ENCODE peak calls at places on chromosomes 16 and 17, in four cellular contexts. G is cardiac muscle cell, L is testis, J is neural progenitor cell. B is an unnamed sample. For H3K36me3, the result is how much of the 10 kb centered on the place peaks cover.

GRCh38 chr17:35089846-35090193 is 26.3 kb upstream of the RFFL start:
- DNase-seq in L (peak), G (peak), J (peak), B (peak)

GRCh38 chr17:73083432-73083831 is 9.1 kb downstream of the SLC39A11 start:
- DNase-seq in G (no peak), J (no peak), L (no peak), B (no peak)

GRCh38 chr16:24883714-24884151 is 38.0 kb downstream of the SLC5A11 start:
- DNase-seq in J (no peak), L (peak), G (no peak), B (no peak)

GRCh38 chr16:87060026-87060986 is 256.9 kb downstream of the C16orf95 start:
- DNase-seq in G (peak), L (no peak), J (peak), B (no peak)

GRCh38 chr16:1333149-1333812 is at the start of gene BAIAP3:
- DNase-seq in L (peak), J (peak), G (peak), B (no peak)

GRCh38 chr17:55056530-55056929 is 88.0 kb downstream of the STXBP4 start:
- DNase-seq in G (peak), L (no peak), J (no peak), B (peak)

GRCh38 chr16:67235816-67236547 is 9.1 kb downstream of the TMEM208 start:
- DNase-seq in J (no peak), G (no peak), L (no peak), B (no peak)

GRCh38 chr16:35752012-35752772 is 2292.8 kb downstream of the TP53TG3F start:
- DNase-seq in L (no peak), J (no peak), G (no peak), B (no peak)

GRCh38 chr16:24816688-24817087 is 29.1 kb upstream of the SLC5A11 start:
- DNase-seq in G (no peak), J (no peak), L (no peak), B (no peak)

GRCh38 chr17:79955167-79955549 is 80.5 kb downstream of the TBC1D16 start:
- DNase-seq in G (no peak), L (no peak), J (no peak), B (no peak)

GRCh38 chr17:51298508-51299371 is 38.4 kb downstream of the UTP18 start:
- DNase-seq in J (peak), G (peak), L (no peak), B (peak)

GRCh38 chr16:54594646-54595381 is 308.2 kb upstream of the IRX3 start:
- DNase-seq in J (peak), L (no peak), G (no peak), B (no peak)

GRCh38 chr17:55737976-55738501 is 12.8 kb upstream of the PCTP start:
- DNase-seq in G (no peak), J (no peak), L (no peak), B (no peak)

GRCh38 chr16:80019395-80019794 is 418.9 kb upstream of the MAF start:
- DNase-seq in G (no peak), L (no peak), J (no peak), B (no peak)

GRCh38 chr17:51733166-51733565 is 425.3 kb downstream of the CA10 start:
- DNase-seq in L (no peak), G (no peak), J (peak), B (no peak)

GRCh38 chr17:14302421-14303099 is 1.7 kb downstream of the HS3ST3B1 start:
- DNase-seq in L (peak), J (peak), G (peak), B (peak)

GRCh38 chr17:14805348-14805747 is 459.8 kb downstream of the PMP22 start:
- DNase-seq in G (peak), L (no peak), J (peak), B (no peak)

GRCh38 chr17:8799001-8799850 is at the start of gene MFSD6L:
- DNase-seq in G (peak), L (no peak), J (peak), B (no peak)

GRCh38 chr16:31706318-31706717 is 167.3 kb upstream of the ZNF267 start:
- DNase-seq in G (no peak), L (no peak), J (no peak), B (no peak)

GRCh38 chr16:67883872-67884261 is 818 bp upstream of the NRN1L start:
- DNase-seq in G (peak), J (peak), L (peak), B (no peak)

GRCh38 chr17:73291260-73291801 is 20.5 kb downstream of the CDC42EP4 start:
- DNase-seq in L (no peak), G (peak), J (no peak), B (peak)

GRCh38 chr17:55265434-55266021 is 768 bp downstream of the HLF start:
- DNase-seq in L (peak), J (peak), G (peak), B (no peak)

GRCh38 chr17:17834974-17835373 is 1.8 kb downstream of the SREBF1 start:
- DNase-seq in G (no peak), L (no peak), J (no peak), B (no peak)

GRCh38 chr16:68422396-68422964 is 25.8 kb downstream of the SMPD3 start:
- DNase-seq in J (no peak), L (no peak), G (no peak), B (no peak)

GRCh38 chr16:51773051-51773450 is 622.0 kb upstream of the SALL1 start:
- DNase-seq in L (no peak), G (no peak), J (no peak), B (no peak)

GRCh38 chr16:80924372-80924978 is 82.2 kb downstream of the CMC2 start:
- DNase-seq in L (peak), J (peak), G (peak), B (peak)

GRCh38 chr17:50764860-50765259 is 2.5 kb downstream of the ANKRD40CL start:
- DNase-seq in L (no peak), G (no peak), J (no peak), B (no peak)

GRCh38 chr16:85607331-85607765 is 5.8 kb upstream of the GSE1 start:
- DNase-seq in L (no peak), G (peak), J (peak), B (no peak)

GRCh38 chr17:42667088-42667951 is 8.2 kb downstream of the TUBG2 start:
- DNase-seq in J (no peak), L (no peak), G (peak), B (peak)

GRCh38 chr17:33396818-33397217 is 103.7 kb upstream of the ASIC2 start:
- DNase-seq in G (no peak), J (no peak), L (no peak), B (peak)

GRCh38 chr17:10754109-10754508 is 24.3 kb upstream of the TMEM220 start:
- DNase-seq in G (peak), L (peak), J (peak), B (peak)

GRCh38 chr16:7051586-7052349 is 280.9 kb upstream of the RBFOX1 start:
- DNase-seq in J (no peak), L (no peak), G (no peak), B (no peak)

GRCh38 chr16:20865420-20866126 is 34.6 kb downstream of the DCUN1D3 start:
- DNase-seq in G (no peak), J (no peak), L (no peak), B (peak)

GRCh38 chr16:3158498-3159314 is 23.9 kb downstream of the ZNF213 start:
- DNase-seq in L (peak), G (peak), J (peak), B (peak)

GRCh38 chr17:30433514-30433913 is 43.7 kb upstream of the GOSR1 start:
- DNase-seq in J (no peak), G (peak), L (no peak), B (peak)

GRCh38 chr17:28968914-28969295 is 17.6 kb upstream of the PHF12 start:
- DNase-seq in J (no peak), G (no peak), L (no peak), B (no peak)
- H3K4me3 ChIP-seq in J (peak), G (no peak), L (no peak), B (no peak)

GRCh38 chr17:37276475-37276874 is 99.3 kb upstream of the C17orf78 start:
- DNase-seq in J (no peak), G (no peak), L (no peak), B (peak)

GRCh38 chr17:37273419-37274051 is 102.2 kb upstream of the C17orf78 start:
- DNase-seq in L (no peak), J (peak), G (peak), B (peak)

GRCh38 chr17:37278247-37278894 is 97.4 kb upstream of the C17orf78 start:
- DNase-seq in J (no peak), L (no peak), G (no peak), B (peak)

DNA sequence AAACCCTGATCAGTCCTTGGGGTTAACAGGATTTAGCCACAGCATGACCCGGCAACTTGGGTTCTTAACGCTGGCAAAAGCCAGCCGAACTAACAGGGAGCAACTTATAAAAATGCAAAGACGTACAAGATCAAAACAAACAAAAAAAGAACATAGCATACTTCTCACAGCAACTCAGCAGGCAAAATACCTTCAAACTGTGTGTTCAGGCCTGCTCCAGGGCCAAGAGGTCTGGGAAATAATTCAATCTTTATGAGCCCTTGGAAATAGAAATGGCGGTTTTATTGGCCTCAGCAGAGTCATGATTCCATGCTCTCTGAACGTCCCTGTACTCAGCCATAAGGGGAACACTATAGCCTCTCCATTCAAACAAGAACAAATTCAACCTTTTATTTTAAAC is 101.4 kb upstream of the C17orf78 start:
- DNase-seq in G (no peak), L (no peak), J (no peak), B (no peak)
- H3K36me3 ChIP-seq in G (under half), L (under half), J (under half), B (under half)

GRCh38 chr17:65799454-65799853 is 238.0 kb upstream of the AXIN2 start:
- DNase-seq in G (no peak), L (no peak), J (no peak), B (no peak)

GRCh38 chr17:65797101-65797500 is 235.7 kb upstream of the AXIN2 start:
- DNase-seq in G (no peak), L (no peak), J (no peak), B (no peak)

GRCh38 chr17:65800655-65801054 is 239.2 kb upstream of the AXIN2 start:
- DNase-seq in J (no peak), L (no peak), G (no peak), B (no peak)

GRCh38 chr17:65799869-65800268 is 238.4 kb upstream of the AXIN2 start:
- DNase-seq in G (no peak), J (no peak), L (no peak), B (no peak)

GRCh38 chr17:65797809-65798208 is 236.4 kb upstream of the AXIN2 start:
- DNase-seq in G (peak), L (no peak), J (peak), B (no peak)
- TF ChIP-seq CTCF in G (peak), L (no peak), J (peak), B (peak)

DNA sequence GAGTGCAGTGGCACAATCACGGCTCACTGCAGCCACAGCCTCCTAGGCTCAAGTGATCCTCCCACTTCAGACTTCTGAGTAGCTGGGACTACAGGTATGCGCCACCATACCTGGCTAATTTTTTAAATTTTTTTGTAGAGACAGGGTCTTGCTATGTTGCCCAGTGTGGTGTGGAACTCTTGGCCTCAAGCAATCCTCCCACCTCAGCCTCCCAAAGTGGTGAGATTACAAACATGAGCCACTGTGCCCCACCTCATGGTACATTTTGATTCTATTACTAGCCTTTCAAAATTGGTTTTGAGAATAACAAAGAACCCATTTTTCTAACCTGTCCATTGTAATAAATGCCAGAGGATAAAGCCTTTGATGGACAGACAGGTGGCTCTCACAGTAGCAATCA is 1.4 kb downstream of the CCDC43 start:
- DNase-seq in L (no peak), J (no peak), G (no peak), B (no peak)
- H3K4me3 ChIP-seq in L (no peak), J (peak), G (no peak), B (no peak)

GRCh38 chr16:16012144-16012543 is 62.7 kb downstream of the ABCC1 start:
- DNase-seq in J (no peak), L (no peak), G (no peak), B (no peak)

GRCh38 chr16:16015849-16016248 is 66.4 kb downstream of the ABCC1 start:
- DNase-seq in J (no peak), L (no peak), G (no peak), B (no peak)

GRCh38 chr16:16016388-16016964 is 67.1 kb downstream of the ABCC1 start:
- DNase-seq in G (no peak), J (no peak), L (no peak), B (no peak)

GRCh38 chr16:16014329-16015224 is 65.2 kb downstream of the ABCC1 start:
- DNase-seq in G (peak), J (no peak), L (peak), B (no peak)

GRCh38 chr16:16013812-16014211 is 64.4 kb downstream of the ABCC1 start:
- DNase-seq in L (no peak), J (no peak), G (no peak), B (no peak)
- H3K36me3 ChIP-seq in L (under half), J (under half), G (under half), B (under half)

DNA sequence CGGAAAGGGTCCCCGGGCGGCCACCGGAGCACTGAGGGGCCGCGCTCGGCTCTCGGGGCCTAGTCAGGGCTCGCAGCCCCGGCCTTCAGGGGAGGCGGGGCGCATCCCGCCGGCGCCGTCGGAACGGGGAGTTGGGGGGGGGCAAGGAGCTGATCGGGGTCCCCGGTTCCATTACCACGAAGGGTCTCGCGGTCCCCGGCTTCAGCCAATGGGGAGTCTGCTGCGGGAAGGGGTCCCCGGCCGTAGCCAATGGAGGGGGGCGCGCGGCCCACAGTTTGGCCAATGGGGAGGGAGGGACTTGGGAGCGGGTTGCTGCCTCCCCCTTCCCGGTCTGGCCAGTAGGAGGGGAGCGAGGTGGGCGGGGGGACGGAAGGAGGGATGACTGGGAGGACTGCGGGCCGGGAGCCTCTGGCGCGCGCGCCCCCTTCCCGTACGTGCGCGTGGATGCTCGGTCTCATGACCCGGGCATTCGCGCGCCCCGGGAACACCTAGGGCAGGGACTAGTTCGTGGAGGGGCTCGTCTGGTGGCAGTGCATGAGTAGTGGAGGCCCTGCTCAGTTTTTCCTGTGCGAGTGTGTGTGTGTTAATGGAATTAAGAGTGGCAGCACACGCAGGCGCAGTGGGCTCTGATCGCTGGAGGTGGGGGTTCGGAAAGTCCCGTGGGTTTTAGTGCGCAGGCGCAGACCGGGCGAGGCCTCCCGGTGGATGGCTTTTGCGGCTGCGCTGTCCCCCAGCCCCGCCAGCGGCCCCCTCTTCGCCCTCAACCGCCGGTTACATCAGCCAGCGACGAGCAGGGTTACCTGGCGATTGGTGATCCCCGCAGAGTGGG is 1.1 kb downstream of the ATXN2L start:
- DNase-seq in L (peak), G (peak), J (peak), B (peak)
- TF ChIP-seq CTCF in L (peak), G (no peak), J (peak), B (peak)

DNA sequence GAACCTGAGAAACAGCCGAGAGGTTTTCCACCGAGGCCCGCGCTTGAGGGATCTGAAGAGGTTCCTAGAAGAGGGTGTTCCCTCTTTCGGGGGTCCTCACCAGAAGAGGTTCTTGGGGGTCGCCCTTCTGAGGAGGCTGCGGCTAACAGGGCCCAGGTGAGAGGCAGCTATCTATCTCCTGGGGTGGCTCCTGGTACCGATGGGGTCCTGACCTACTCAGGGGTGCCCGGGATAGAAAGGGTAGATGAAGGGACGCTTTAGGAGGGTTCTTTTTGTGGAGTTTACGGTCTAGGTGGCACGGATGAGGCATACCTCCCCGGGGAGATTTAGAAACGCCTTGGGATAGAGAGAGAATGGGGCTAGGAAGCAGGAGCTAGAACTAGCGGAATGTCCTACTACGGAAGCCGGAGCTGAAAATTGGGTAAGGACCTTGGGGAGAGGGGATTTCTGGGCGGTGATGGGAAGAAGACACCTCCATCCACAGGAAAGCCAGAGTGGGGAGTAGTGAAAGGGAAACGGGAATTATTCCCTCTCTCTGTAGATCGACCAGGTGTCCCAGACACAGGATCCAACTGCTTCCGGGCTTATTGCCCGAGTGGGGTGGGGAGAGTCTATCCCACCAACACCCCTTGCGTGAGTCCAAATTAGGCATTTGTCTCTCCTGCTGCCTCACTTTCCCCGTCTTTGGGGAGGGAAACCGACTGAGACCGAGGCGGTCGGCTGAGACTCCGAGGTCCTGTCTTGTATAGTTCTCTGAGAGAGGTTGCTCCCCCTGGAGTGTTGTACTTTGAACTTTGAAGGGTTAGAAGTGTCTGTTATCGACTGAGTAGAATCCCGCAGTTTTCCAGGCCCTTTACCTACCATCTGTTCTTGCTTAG is 740 bp downstream of the RSPRY1 start:
- DNase-seq in J (peak), G (peak), L (peak), B (peak)
- H3K4me3 ChIP-seq in J (peak), G (peak), L (peak), B (peak)

DNA sequence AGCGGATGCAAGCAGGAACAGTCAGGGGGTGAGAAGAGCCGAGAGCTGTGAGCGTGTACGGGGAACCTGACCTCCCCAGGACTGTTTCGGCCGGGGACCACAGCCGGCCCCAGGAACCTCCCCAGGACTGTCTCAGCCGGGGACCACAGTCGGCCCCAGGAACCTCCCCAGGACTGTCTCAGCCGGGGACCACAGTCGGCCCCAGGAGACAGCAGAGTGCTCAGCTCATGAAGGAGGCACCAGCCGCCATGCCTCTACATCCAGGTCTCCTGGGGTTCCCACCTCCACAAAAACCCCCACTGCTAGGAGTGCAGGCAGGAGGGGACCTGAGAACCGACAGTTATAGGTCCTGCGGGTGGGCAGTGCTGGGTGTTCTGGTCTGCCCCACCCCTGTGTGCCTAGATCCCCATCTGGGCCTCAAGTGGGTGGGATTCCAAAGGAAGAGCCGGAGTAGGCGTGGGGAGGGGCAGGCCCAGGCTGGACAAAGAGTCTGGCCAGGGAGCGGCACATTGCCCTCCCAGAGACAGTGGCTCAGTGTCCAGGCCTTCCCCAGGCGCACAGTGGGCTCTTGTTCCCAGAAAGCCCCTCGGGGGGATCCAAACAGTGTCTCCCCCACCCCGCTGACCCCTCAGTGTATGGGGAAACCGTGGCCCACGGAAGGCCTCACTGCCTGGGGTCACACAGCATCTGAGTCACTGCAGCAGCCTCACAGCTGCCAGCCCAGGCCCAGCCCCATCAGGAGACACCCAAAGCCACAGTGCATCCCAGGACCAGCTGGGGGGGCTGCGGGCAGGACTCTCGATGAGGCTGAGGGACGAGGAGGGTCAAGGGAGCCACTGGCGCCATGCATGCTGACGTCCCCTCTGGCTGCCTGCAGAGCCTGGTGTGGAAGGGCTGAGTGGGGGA is 4.3 kb downstream of the RHBDF1 start:
- DNase-seq in L (no peak), G (no peak), J (no peak), B (no peak)
- H3K36me3 ChIP-seq in L (under half), G (under half), J (under half), B (under half)

B was measured in bronchial epithelial cell.